ENCODE peak calls at places on chromosomes 3 and 15, in six cellular contexts. One of them, this sample, is unnamed.

GRCh38 chr15:101250931-101251829 is 668 bp downstream of the CHSY1 start:
- DNase-seq in iPS-NIHi11: peak; percentile 80
- DNase-seq in T1000: no peak
- DNase-seq in effector CD4-positive, alpha-beta T cell: no peak
- DNase-seq in mammary epithelial cell: peak; percentile 42
- DNase-seq in left ventricle myocardium inferior: no peak
- DNase-seq in this sample: no peak

GRCh38 chr3:42653560-42654330 is at the start of gene ZBTB47:
- DNase-seq in effector CD4-positive, alpha-beta T cell: no peak
- DNase-seq in mammary epithelial cell: peak; percentile 16
- DNase-seq in iPS-NIHi11: peak; percentile 50
- DNase-seq in left ventricle myocardium inferior: peak; percentile 77
- DNase-seq in T1000: no peak
- DNase-seq in this sample: no peak

GRCh38 chr3:46990573-46991374 is 11.3 kb downstream of the NBEAL2 start:
- DNase-seq in mammary epithelial cell: no peak
- DNase-seq in left ventricle myocardium inferior: peak; percentile 43
- DNase-seq in iPS-NIHi11: no peak
- DNase-seq in effector CD4-positive, alpha-beta T cell: no peak
- DNase-seq in T1000: no peak
- DNase-seq in this sample: no peak

GRCh38 chr3:127761101-127761802 is 61.1 kb downstream of the MGLL start:
- DNase-seq in iPS-NIHi11: no peak
- DNase-seq in mammary epithelial cell: no peak
- DNase-seq in T1000: no peak
- DNase-seq in left ventricle myocardium inferior: no peak
- DNase-seq in effector CD4-positive, alpha-beta T cell: no peak
- DNase-seq in this sample: no peak

GRCh38 chr15:67144609-67145306 is 79.4 kb downstream of the SMAD3 start:
- DNase-seq in mammary epithelial cell: peak; percentile 62
- DNase-seq in T1000: no peak
- DNase-seq in iPS-NIHi11: peak; percentile 50
- DNase-seq in effector CD4-positive, alpha-beta T cell: no peak
- DNase-seq in left ventricle myocardium inferior: no peak
- DNase-seq in this sample: peak; percentile 62

GRCh38 chr15:41772720-41773331 is 1.5 kb upstream of the MAPKBP1 start:
- DNase-seq in left ventricle myocardium inferior: no peak
- DNase-seq in iPS-NIHi11: peak; percentile 66
- DNase-seq in T1000: no peak
- DNase-seq in mammary epithelial cell: peak; percentile 68
- DNase-seq in effector CD4-positive, alpha-beta T cell: peak; percentile 52
- DNase-seq in this sample: peak; percentile 35

GRCh38 chr15:75616766-75617165 is 8.8 kb downstream of the SNUPN start:
- DNase-seq in iPS-NIHi11: no peak
- DNase-seq in left ventricle myocardium inferior: no peak
- DNase-seq in T1000: no peak
- DNase-seq in effector CD4-positive, alpha-beta T cell: no peak
- DNase-seq in mammary epithelial cell: no peak
- DNase-seq in this sample: no peak

GRCh38 chr3:156605686-156606605 is 51.0 kb upstream of the SSR3 start:
- DNase-seq in iPS-NIHi11: peak; percentile 47
- DNase-seq in left ventricle myocardium inferior: peak; percentile 44
- DNase-seq in T1000: no peak
- DNase-seq in effector CD4-positive, alpha-beta T cell: no peak
- DNase-seq in mammary epithelial cell: peak; percentile 40
- DNase-seq in this sample: peak; percentile 92

GRCh38 chr3:100969557-100969916 is 23.7 kb downstream of the ABI3BP start:
- DNase-seq in T1000: no peak
- DNase-seq in mammary epithelial cell: no peak
- DNase-seq in iPS-NIHi11: no peak
- DNase-seq in left ventricle myocardium inferior: no peak
- DNase-seq in effector CD4-positive, alpha-beta T cell: no peak
- DNase-seq in this sample: no peak

GRCh38 chr3:98855811-98856400 is 45.6 kb downstream of the DCBLD2 start:
- DNase-seq in left ventricle myocardium inferior: no peak
- DNase-seq in effector CD4-positive, alpha-beta T cell: no peak
- DNase-seq in mammary epithelial cell: peak; percentile 77
- DNase-seq in iPS-NIHi11: no peak
- DNase-seq in T1000: no peak
- DNase-seq in this sample: no peak

GRCh38 chr3:196165850-196166249 is 45.4 kb downstream of the ZDHHC19 start:
- DNase-seq in T1000: no peak
- DNase-seq in left ventricle myocardium inferior: no peak
- DNase-seq in effector CD4-positive, alpha-beta T cell: no peak
- DNase-seq in mammary epithelial cell: no peak
- DNase-seq in iPS-NIHi11: peak; percentile 18
- DNase-seq in this sample: no peak